ENCODE peak calls at places on chromosomes 2 and 18, in six cellular contexts. H, B, Q, G, L and A are unnamed samples.

GRCh38 chr18:955379-956066 is 50.9 kb downstream of the ADCYAP1 start:
- DNase-seq in L (no peak), G (no peak), B (no peak), H (no peak), Q (no peak), A (no peak)

GRCh38 chr2:44549099-44549471 is 187.3 kb downstream of the CAMKMT start:
- DNase-seq in L (no peak), H (peak; percentile 67), Q (no peak), G (no peak), B (peak; percentile 78), A (no peak)

GRCh38 chr2:101697794-101698418 is 399 bp downstream of the MAP4K4 start:
- DNase-seq in Q (no peak), G (no peak), L (peak; percentile 17), H (no peak), B (no peak), A (no peak)

GRCh38 chr2:68879296-68879695 is 8.1 kb upstream of the BMP10 start:
- DNase-seq in H (no peak), L (peak; percentile 55), B (peak; percentile 76), G (no peak), Q (no peak), A (no peak)

GRCh38 chr18:6960656-6961055 is 156.9 kb downstream of the LAMA1 start:
- DNase-seq in B (peak; percentile 65), G (no peak), H (peak; percentile 62), Q (no peak), L (no peak), A (no peak)

GRCh38 chr2:70779911-70780580 is 10.4 kb downstream of the FIGLA start:
- DNase-seq in Q (no peak), L (no peak), G (no peak), B (no peak), H (no peak), A (no peak)

GRCh38 chr2:202841090-202841867 is 30.3 kb downstream of the ICA1L start:
- DNase-seq in G (no peak), B (no peak), H (no peak), Q (no peak), L (no peak), A (no peak)

GRCh38 chr2:31457651-31458050 is 43.1 kb upstream of the XDH start:
- DNase-seq in B (no peak), Q (no peak), L (no peak), G (no peak), H (no peak), A (no peak)

GRCh38 chr18:75405341-75405740 is 22.2 kb downstream of the SMIM21 start:
- DNase-seq in G (no peak), Q (no peak), L (no peak), H (no peak), B (peak; percentile 45), A (no peak)

GRCh38 chr2:21543630-21544029 is 419.9 kb downstream of the TDRD15 start:
- DNase-seq in H (no peak), G (no peak), L (no peak), Q (no peak), B (no peak), A (no peak)

GRCh38 chr2:111632661-111633060 is 251.3 kb downstream of the ANAPC1 start:
- DNase-seq in B (peak; percentile 71), G (no peak), H (peak; percentile 85), Q (no peak), L (no peak), A (no peak)

GRCh38 chr2:224428787-224429440 is 27.0 kb upstream of the FAM124B start:
- DNase-seq in B (no peak), L (no peak), Q (no peak), G (no peak), H (no peak), A (no peak)

GRCh38 chr2:46306988-46307655 is 9.9 kb downstream of the EPAS1 start:
- DNase-seq in G (no peak), B (no peak), H (no peak), Q (no peak), L (no peak), A (no peak)

GRCh38 chr2:60735496-60736250 is 20.4 kb upstream of the PAPOLG start:
- DNase-seq in L (no peak), H (no peak), G (no peak), B (no peak), Q (peak; percentile 8), A (peak; percentile 69)

GRCh38 chr2:159497256-159497655 is 119.1 kb downstream of the BAZ2B start:
- DNase-seq in L (peak; percentile 34), Q (no peak), H (peak; percentile 96), G (no peak), B (peak; percentile 95), A (no peak)

GRCh38 chr18:2905802-2906521 is 59.2 kb downstream of the EMILIN2 start:
- DNase-seq in Q (no peak), G (no peak), H (peak; percentile 35), L (no peak), B (no peak), A (peak; percentile 64)

GRCh38 chr2:160367887-160368286 is 125.7 kb downstream of the RBMS1 start:
- DNase-seq in L (no peak), G (no peak), B (peak; percentile 98), Q (no peak), H (peak; percentile 95), A (no peak)

GRCh38 chr2:96499061-96499960 is 5.8 kb downstream of the NEURL3 start:
- DNase-seq in Q (no peak), L (no peak), G (no peak), H (no peak), B (no peak), A (no peak)

GRCh38 chr2:96501471-96501874 is 3.7 kb downstream of the NEURL3 start:
- DNase-seq in G (no peak), H (no peak), Q (no peak), L (no peak), B (no peak), A (no peak)

GRCh38 chr2:96501886-96502810 is 3.0 kb downstream of the NEURL3 start:
- DNase-seq in H (no peak), Q (no peak), L (no peak), B (no peak), G (no peak), A (no peak)

GRCh38 chr2:96498023-96498431 is 7.1 kb downstream of the NEURL3 start:
- DNase-seq in B (no peak), H (no peak), L (no peak), G (no peak), Q (no peak), A (peak; percentile 72)

DNA sequence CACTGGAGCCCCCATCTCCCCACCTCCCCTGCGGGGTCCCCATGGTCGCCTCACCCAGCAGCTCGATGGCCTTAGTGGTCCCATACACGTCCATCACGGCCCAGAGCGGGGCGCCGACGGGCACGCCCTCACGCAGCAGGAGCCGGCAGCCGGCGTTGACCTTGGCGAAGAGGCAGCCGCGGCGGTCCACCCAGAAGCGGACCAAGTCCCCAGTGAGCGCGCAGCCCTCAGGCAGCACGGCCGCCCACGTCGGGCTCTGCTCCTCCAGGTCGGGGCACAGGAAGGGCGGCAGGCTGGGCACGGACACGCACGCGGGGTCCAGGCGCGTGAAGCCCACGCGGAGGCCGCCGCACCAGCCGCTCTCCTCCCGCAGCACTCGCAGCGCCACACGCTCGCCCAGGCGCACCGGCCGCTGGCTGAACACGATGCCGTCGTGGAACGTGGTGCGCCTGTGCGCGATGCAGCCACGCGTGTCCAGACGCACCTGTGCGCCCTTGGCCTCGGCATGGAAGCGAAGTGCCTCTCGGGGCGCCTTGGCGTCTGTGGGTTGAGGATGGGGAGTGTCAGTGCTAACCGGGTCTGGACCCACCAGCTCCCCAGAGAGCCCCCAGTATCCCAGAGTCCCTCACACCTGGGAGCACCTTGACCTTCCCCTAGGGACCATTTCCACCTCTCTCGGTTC is 4.6 kb downstream of the NEURL3 start:
- DNase-seq in B (no peak), G (no peak), L (no peak), H (no peak), Q (no peak), A (no peak)
- H3K14ac ChIP-seq in B (no peak overlapping the region), G (no peak overlapping the region), L (no peak overlapping the region), H (no peak overlapping the region), Q (peak overlapping the region; percentile 17), A (no peak overlapping the region)

GRCh38 chr2:226478121-226478809 is 321.4 kb downstream of the IRS1 start:
- DNase-seq in B (peak; percentile 96), G (no peak), L (peak; percentile 58), H (peak; percentile 90), Q (peak; percentile 33), A (peak; percentile 31)

GRCh38 chr2:226475650-226476049 is 324.0 kb downstream of the IRS1 start:
- DNase-seq in B (peak; percentile 78), H (peak; percentile 72), G (no peak), Q (no peak), L (no peak), A (no peak)

GRCh38 chr2:226471987-226472470 is 327.6 kb downstream of the IRS1 start:
- DNase-seq in B (no peak), H (no peak), Q (no peak), L (no peak), G (no peak), A (no peak)

GRCh38 chr2:226474131-226474530 is 325.5 kb downstream of the IRS1 start:
- DNase-seq in H (no peak), B (no peak), L (peak; percentile 16), Q (no peak), G (no peak), A (no peak)

DNA sequence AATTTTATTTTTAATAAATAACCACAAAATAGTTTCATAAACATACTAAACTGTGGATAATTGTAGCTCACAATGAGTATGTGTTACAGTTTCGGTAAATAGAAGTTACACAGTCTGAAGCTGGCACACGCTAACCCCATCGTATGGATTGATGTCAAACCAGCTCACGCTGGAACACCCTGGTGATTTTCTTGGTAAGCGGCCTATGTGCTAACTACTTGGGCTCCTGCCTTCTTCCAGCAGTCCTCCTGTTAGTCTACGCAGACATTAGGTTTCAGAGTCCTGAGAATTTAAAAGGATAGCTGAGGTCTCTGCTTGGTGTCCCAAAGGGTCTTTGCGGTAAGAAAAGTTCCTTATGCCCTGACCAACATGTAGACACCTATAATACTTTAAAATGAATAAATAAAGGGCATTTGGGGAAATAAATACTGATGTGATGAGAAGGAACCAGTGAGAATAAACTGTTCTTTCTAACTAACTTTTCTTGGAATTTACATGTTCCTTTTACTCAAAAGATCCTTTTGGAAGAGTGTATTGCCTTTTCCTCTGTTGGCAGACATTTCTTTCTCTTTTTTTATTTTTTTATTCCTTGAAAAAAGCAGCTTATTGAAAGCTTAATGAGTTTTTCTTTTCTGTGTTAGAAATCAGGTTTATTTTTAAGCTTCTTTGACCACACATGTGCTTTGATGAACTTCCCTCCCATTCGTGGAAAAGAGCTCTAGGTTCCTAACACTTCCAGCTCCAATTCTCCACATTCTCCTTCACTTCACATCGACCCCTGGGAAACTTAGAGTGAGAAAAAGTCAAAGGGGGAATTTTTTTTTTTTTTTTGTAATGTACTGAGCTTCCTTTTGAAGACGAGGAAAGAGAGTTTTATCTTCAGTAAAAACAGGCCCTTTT is 322.1 kb downstream of the IRS1 start:
- DNase-seq in H (no peak), Q (no peak), G (no peak), B (peak; percentile 22), L (no peak), A (no peak)
- H2BK120ac ChIP-seq in H (peak overlapping the region; percentile 23), Q (no peak overlapping the region), G (no peak overlapping the region), B (peak overlapping the region; percentile 100), L (peak overlapping the region; percentile 85), A (no peak overlapping the region)

GRCh38 chr2:176891105-176891504 is 321.5 kb upstream of the HNRNPA3 start:
- DNase-seq in Q (no peak), L (no peak), H (no peak), G (no peak), B (no peak), A (no peak)
- H3K14ac ChIP-seq in Q (no peak overlapping the region), L (no peak overlapping the region), H (no peak overlapping the region), G (no peak overlapping the region), B (no peak overlapping the region), A (no peak overlapping the region)

DNA sequence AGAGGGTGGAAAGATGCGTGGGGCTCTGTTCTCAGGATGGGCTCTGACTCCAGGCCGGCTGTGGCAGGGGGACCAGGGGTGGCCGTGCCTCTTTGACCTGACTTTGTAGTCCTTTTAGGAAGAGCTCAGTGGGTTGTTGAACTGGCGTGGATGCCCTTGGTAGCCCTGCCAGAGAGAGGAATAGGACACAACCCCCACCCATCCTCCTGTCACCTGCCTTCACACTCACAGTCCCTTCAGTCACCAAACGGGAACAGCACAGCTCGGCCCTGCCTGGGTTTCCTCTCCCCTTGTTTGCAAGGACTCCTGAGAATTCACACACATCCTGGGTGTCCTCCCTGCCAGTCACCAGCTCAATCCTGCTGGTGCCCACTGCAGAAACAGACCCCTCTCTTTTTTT is 20.1 kb upstream of the MRPL33 start:
- DNase-seq in H (no peak), L (no peak), Q (no peak), B (no peak), G (no peak), A (no peak)
- H2BK120ac ChIP-seq in H (no peak overlapping the region), L (no peak overlapping the region), Q (no peak overlapping the region), B (no peak overlapping the region), G (no peak overlapping the region), A (no peak overlapping the region)